ENCODE peak calls at places on chromosomes 16 and 17, in five cellular contexts. K, R, H, S and M are unnamed samples.

GRCh38 chr16:84842516-84843148 is 22.8 kb downstream of the CRISPLD2 start:
- DNase-seq in S (no peak), R (no peak), H (no peak), K (no peak), M (no peak)

GRCh38 chr17:80270836-80271235 is 10.2 kb downstream of the RNF213 start:
- DNase-seq in K (peak; percentile 39), H (no peak), S (no peak), R (no peak), M (no peak)

GRCh38 chr17:41959336-41960095 is 7.1 kb upstream of the CNP start:
- DNase-seq in K (peak; percentile 66), S (peak; percentile 50), H (no peak), R (peak; percentile 27), M (no peak)

GRCh38 chr17:69500911-69501429 is 86.5 kb downstream of the MAP2K6 start:
- DNase-seq in S (no peak), H (no peak), R (no peak), K (peak; percentile 40), M (no peak)

GRCh38 chr17:75685508-75685907 is 18.4 kb downstream of the SAP30BP start:
- DNase-seq in H (no peak), K (no peak), R (no peak), S (no peak), M (no peak)

GRCh38 chr17:8393470-8394231 is 4.0 kb downstream of the RNF222 start:
- DNase-seq in H (no peak), K (peak; percentile 18), R (no peak), S (no peak), M (no peak)

GRCh38 chr17:42806249-42806648 is 7.6 kb downstream of the CNTD1 start:
- DNase-seq in K (no peak), H (no peak), S (peak; percentile 56), R (no peak), M (no peak)

GRCh38 chr17:72725432-72726068 is 366.9 kb downstream of the SLC39A11 start:
- DNase-seq in K (peak; percentile 49), H (no peak), R (peak; percentile 66), S (peak; percentile 82), M (peak; percentile 47)

GRCh38 chr17:35708149-35708548 is 23.3 kb upstream of the RASL10B start:
- DNase-seq in H (no peak), K (no peak), R (no peak), S (no peak), M (no peak)

GRCh38 chr17:75875940-75876189 is 2.5 kb downstream of the TRIM47 start:
- DNase-seq in S (no peak), R (no peak), K (peak; percentile 67), H (peak; percentile 62), M (no peak)

GRCh38 chr16:31440511-31441184 is 1.9 kb downstream of the ZNF843 start:
- DNase-seq in S (no peak), H (no peak), R (no peak), K (no peak), M (no peak)

GRCh38 chr16:74984194-74984669 is 691 bp downstream of the WDR59 start:
- DNase-seq in H (no peak), S (no peak), K (no peak), R (no peak), M (no peak)

GRCh38 chr17:3528604-3529511 is 28.8 kb downstream of the TRPV3 start:
- DNase-seq in S (peak; percentile 73), K (no peak), H (no peak), R (no peak), M (no peak)

GRCh38 chr17:11705111-11705510 is 106.8 kb downstream of the DNAH9 start:
- DNase-seq in S (peak; percentile 75), K (peak; percentile 38), H (no peak), R (no peak), M (no peak)

GRCh38 chr17:7580631-7581554 is 1.5 kb downstream of the CD68 start:
- DNase-seq in S (no peak), R (no peak), H (no peak), K (no peak), M (no peak)

GRCh38 chr16:81456523-81457325 is 12.1 kb downstream of the CMIP start:
- DNase-seq in K (peak; percentile 73), S (peak; percentile 72), H (no peak), R (no peak), M (no peak)

GRCh38 chr17:55576237-55576998 is 65.2 kb upstream of the SMIM36 start:
- DNase-seq in R (peak; percentile 15), K (peak; percentile 23), H (peak; percentile 67), S (peak; percentile 18), M (no peak)

GRCh38 chr17:47907932-47908562 is 12.0 kb downstream of the SP2 start:
- DNase-seq in K (no peak), H (no peak), S (no peak), R (no peak), M (no peak)

GRCh38 chr16:10408824-10409381 is 23.0 kb downstream of the ATF7IP2 start:
- DNase-seq in R (no peak), H (no peak), S (no peak), K (no peak), M (no peak)

GRCh38 chr16:25213709-25214416 is 2.9 kb upstream of the AQP8 start:
- DNase-seq in R (no peak), S (no peak), K (no peak), H (no peak), M (no peak)

GRCh38 chr16:70573451-70574121 is 50.0 kb downstream of the SF3B3 start:
- DNase-seq in H (peak; percentile 35), R (no peak), S (peak; percentile 38), K (peak; percentile 41), M (peak; percentile 45)

GRCh38 chr16:74736531-74737157 is 36.0 kb upstream of the MLKL start:
- DNase-seq in K (no peak), S (no peak), R (no peak), H (no peak), M (no peak)

GRCh38 chr17:9217151-9218067 is 196.1 kb downstream of the NTN1 start:
- DNase-seq in K (no peak), R (no peak), S (peak; percentile 65), H (peak; percentile 77), M (no peak)

GRCh38 chr16:15652293-15653001 is 2.4 kb downstream of the NDE1 start:
- DNase-seq in K (no peak), H (no peak), R (no peak), S (no peak), M (no peak)

GRCh38 chr16:35198223-35199199 is 1739.1 kb downstream of the TP53TG3F start:
- DNase-seq in H (no peak), R (no peak), S (no peak), K (no peak), M (no peak)

GRCh38 chr16:35200662-35201061 is 1741.2 kb downstream of the TP53TG3F start:
- DNase-seq in S (no peak), H (no peak), R (no peak), K (no peak), M (no peak)

GRCh38 chr16:35197656-35198055 is 1738.2 kb downstream of the TP53TG3F start:
- DNase-seq in R (no peak), H (no peak), K (no peak), S (no peak), M (no peak)

GRCh38 chr16:35203636-35204035 is 1744.2 kb downstream of the TP53TG3F start:
- DNase-seq in R (no peak), H (no peak), S (no peak), K (no peak), M (no peak)

GRCh38 chr16:35201151-35201550 is 1741.7 kb downstream of the TP53TG3F start:
- DNase-seq in S (no peak), R (no peak), K (no peak), H (no peak), M (no peak)
- H3K9me3 ChIP-seq in S (no peaks in the 10 kb centered on the region), R (peaks cover 5% of the 10 kb centered on the region), K (no peaks in the 10 kb centered on the region), H (no peaks in the 10 kb centered on the region), M (no peaks in the 10 kb centered on the region)

GRCh38 chr17:57892820-57893595 is 43.2 kb upstream of the MRPS23 start:
- DNase-seq in H (peak; percentile 92), K (peak; percentile 97), R (peak; percentile 75), S (peak; percentile 92), M (peak; percentile 91)

GRCh38 chr17:57890857-57891232 is 41.0 kb upstream of the MRPS23 start:
- DNase-seq in K (no peak), R (no peak), S (no peak), H (no peak), M (no peak)

GRCh38 chr17:57889892-57890856 is 40.3 kb upstream of the MRPS23 start:
- DNase-seq in K (peak; percentile 96), S (no peak), H (peak; percentile 91), R (peak; percentile 67), M (peak; percentile 85)

GRCh38 chr17:57894848-57895247 is 45.0 kb upstream of the MRPS23 start:
- DNase-seq in S (no peak), R (no peak), K (no peak), H (no peak), M (no peak)

GRCh38 chr17:57892146-57892819 is 42.4 kb upstream of the MRPS23 start:
- DNase-seq in S (peak; percentile 91), H (peak; percentile 84), R (peak; percentile 81), K (peak; percentile 91), M (peak; percentile 90)
- H3K4me1 ChIP-seq in S (peaks cover 30% of the 10 kb centered on the region), H (peaks cover 46% of the 10 kb centered on the region), R (peaks cover 83% of the 10 kb centered on the region), K (peaks cover 79% of the 10 kb centered on the region), M (peaks cover 94% of the 10 kb centered on the region)

GRCh38 chr16:35516971-35517370 is 2057.6 kb downstream of the TP53TG3F start:
- DNase-seq in S (no peak), K (no peak), H (no peak), R (no peak), M (no peak)

GRCh38 chr16:35510701-35511100 is 2051.3 kb downstream of the TP53TG3F start:
- DNase-seq in R (no peak), K (no peak), S (no peak), H (no peak), M (no peak)

GRCh38 chr16:35516551-35516950 is 2057.1 kb downstream of the TP53TG3F start:
- DNase-seq in K (no peak), S (no peak), H (no peak), R (no peak), M (no peak)
- H3K9me3 ChIP-seq in K (no peaks in the 10 kb centered on the region), S (peaks cover 4% of the 10 kb centered on the region), H (no peaks in the 10 kb centered on the region), R (peaks cover 4% of the 10 kb centered on the region), M (peaks cover 18% of the 10 kb centered on the region)

GRCh38 chr16:20903889-20904506 is 3.4 kb downstream of the LYRM1 start:
- DNase-seq in S (no peak), R (no peak), H (no peak), K (no peak), M (no peak)

GRCh38 chr16:20905576-20905975 is 5.0 kb downstream of the LYRM1 start:
- DNase-seq in K (no peak), S (no peak), R (no peak), H (no peak), M (no peak)

GRCh38 chr16:20906871-20907255 is 6.3 kb downstream of the LYRM1 start:
- DNase-seq in R (no peak), H (no peak), K (no peak), S (no peak), M (no peak)

GRCh38 chr16:20904507-20905079 is 4.0 kb downstream of the LYRM1 start:
- DNase-seq in H (no peak), R (peak; percentile 85), K (peak; percentile 46), S (no peak), M (no peak)

DNA sequence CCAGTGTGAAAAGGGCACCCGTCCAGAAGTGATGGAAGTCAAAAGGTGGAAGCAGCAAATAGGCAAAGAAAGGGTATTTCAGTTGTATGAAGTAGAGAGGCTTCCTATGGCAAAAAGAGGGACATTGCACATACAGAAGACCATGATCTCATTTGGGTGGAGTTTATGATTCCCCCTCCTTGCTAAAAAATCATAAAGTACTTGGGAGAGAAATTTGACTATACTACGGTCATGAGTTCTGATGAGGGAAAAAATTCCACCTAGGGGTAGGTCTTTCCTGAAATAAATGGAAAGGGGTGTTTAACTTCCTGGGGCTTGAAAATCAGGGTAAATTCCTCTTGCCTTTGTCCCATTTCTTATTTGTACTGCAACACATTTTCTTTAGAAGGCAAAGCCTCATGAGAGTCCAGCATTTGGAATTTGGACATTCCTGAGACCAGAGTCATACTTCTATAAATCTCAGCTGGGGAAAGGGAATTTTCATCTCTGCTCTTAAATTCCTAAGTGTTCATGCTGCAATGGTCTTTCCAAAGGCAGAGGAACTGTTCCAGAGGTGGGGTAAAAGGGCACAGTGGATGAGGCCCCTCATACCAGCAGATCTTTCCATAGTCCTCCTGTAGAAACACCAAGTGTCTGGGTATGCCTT is 5.8 kb downstream of the LYRM1 start:
- DNase-seq in S (no peak), H (peak; percentile 54), K (no peak), R (no peak), M (no peak)
- H3K4me1 ChIP-seq in S (peaks cover 50% of the 10 kb centered on the region), H (peaks cover 24% of the 10 kb centered on the region), K (peaks cover 62% of the 10 kb centered on the region), R (peaks cover 90% of the 10 kb centered on the region), M (peaks cover 82% of the 10 kb centered on the region)